ENCODE peak calls at places on chromosomes 5 and 9, in seven cellular contexts. X is C1 segment of cervical spinal cord; C is trophoblast cell; N is activated naive CD8-positive, alpha-beta T cell treated with anti-CD3 and anti-CD28 coated beads, Interleukin-2, amount 50 U/mL, for 24 hours; T is foreskin fibroblast; K is amniotic epithelial cell; V is SK-MEL-5. W is an unnamed sample.

GRCh38 chr5:61790678-61791077 is 458.6 kb downstream of the ZSWIM6 start:
- DNase-seq in C (peak; percentile 67), V (no peak), X (no peak), N (no peak), T (no peak), K (no peak), W (no peak)

GRCh38 chr9:116264361-116264760 is 110.8 kb downstream of the PAPPA start:
- DNase-seq in V (no peak), T (no peak), C (no peak), K (no peak), X (no peak), N (no peak), W (no peak)

GRCh38 chr9:127976498-127976897 is 4.3 kb downstream of the EEIG1 start:
- DNase-seq in V (no peak), X (no peak), T (no peak), K (no peak), C (no peak), N (no peak), W (no peak)

GRCh38 chr9:969693-970309 is 6.7 kb upstream of the DMRT3 start:
- DNase-seq in K (no peak), T (no peak), V (no peak), C (no peak), X (no peak), N (no peak), W (no peak)

GRCh38 chr9:98619788-98620187 is 88.9 kb downstream of the GABBR2 start:
- DNase-seq in K (no peak), V (no peak), X (no peak), C (no peak), N (no peak), T (no peak), W (no peak)

GRCh38 chr9:121989010-121989409 is 104.1 kb downstream of the TTLL11 start:
- DNase-seq in N (no peak), V (peak; percentile 52), C (no peak), X (no peak), K (no peak), T (no peak), W (peak; percentile 10)

GRCh38 chr5:158880514-158881001 is 219.2 kb downstream of the EBF1 start:
- DNase-seq in C (no peak), V (peak; percentile 48), X (no peak), T (no peak), K (no peak), N (no peak), W (no peak)

GRCh38 chr5:111735829-111736228 is 21.2 kb downstream of the NREP start:
- DNase-seq in V (no peak), C (peak; percentile 39), K (peak; percentile 94), X (no peak), T (peak; percentile 97), N (peak; percentile 39), W (no peak)

GRCh38 chr5:151002250-151002649 is 18.1 kb upstream of the GPX3 start:
- DNase-seq in X (no peak), T (peak; percentile 33), V (peak; percentile 56), K (peak; percentile 21), C (peak; percentile 58), N (no peak), W (peak; percentile 61)

GRCh38 chr9:123397975-123398374 is 42.0 kb downstream of the CRB2 start:
- DNase-seq in C (no peak), T (no peak), N (no peak), K (no peak), V (no peak), X (no peak), W (no peak)

GRCh38 chr5:144404021-144404420 is 233.3 kb downstream of the KCTD16 start:
- DNase-seq in C (no peak), V (no peak), T (no peak), N (no peak), K (no peak), X (no peak), W (no peak)

GRCh38 chr9:110330484-110331115 is 7.1 kb downstream of the TXNDC8 start:
- DNase-seq in C (no peak), V (no peak), T (peak; percentile 41), K (peak; percentile 85), N (no peak), X (no peak), W (no peak)

GRCh38 chr5:87541033-87541432 is 128.3 kb upstream of the CCNH start:
- DNase-seq in V (peak; percentile 80), T (no peak), C (peak; percentile 5), N (no peak), X (no peak), K (peak; percentile 1), W (no peak)

GRCh38 chr5:170546257-170546656 is 42.4 kb downstream of the KCNIP1 start:
- DNase-seq in T (no peak), X (no peak), V (no peak), C (no peak), K (no peak), N (no peak), W (no peak)

GRCh38 chr9:121440265-121440664 is 59.4 kb downstream of the GGTA1 start:
- DNase-seq in V (peak; percentile 67), N (no peak), K (peak; percentile 26), C (peak; percentile 51), X (no peak), T (no peak), W (peak; percentile 51)

GRCh38 chr9:87064311-87064710 is 117.0 kb upstream of the GAS1 start:
- DNase-seq in V (no peak), X (no peak), T (no peak), N (no peak), C (no peak), K (peak; percentile 56), W (no peak)

GRCh38 chr5:39024005-39024404 is 50.2 kb downstream of the RICTOR start:
- DNase-seq in V (no peak), C (no peak), N (no peak), X (no peak), K (peak; percentile 42), T (no peak), W (no peak)

GRCh38 chr9:5315187-5315923 is 10.8 kb upstream of the RLN2 start:
- DNase-seq in K (no peak), V (no peak), T (no peak), X (no peak), C (no peak), N (no peak), W (no peak)

GRCh38 chr5:98769006-98769255 is 4.5 kb upstream of the RGMB start:
- DNase-seq in N (peak; percentile 63), T (no peak), X (no peak), C (peak; percentile 17), K (no peak), V (peak; percentile 58), W (no peak)

GRCh38 chr5:97182571-97183099 is 412 bp downstream of the RIOK2 start:
- DNase-seq in T (no peak), K (peak; percentile 7), N (no peak), V (no peak), C (no peak), X (no peak), W (peak; percentile 33)

GRCh38 chr5:120457839-120458507 is 6.1 kb upstream of the PRR16 start:
- DNase-seq in C (peak; percentile 75), X (no peak), K (peak; percentile 55), V (peak; percentile 83), T (peak; percentile 59), N (peak; percentile 57), W (no peak)